ENCODE peak calls at places on chromosomes 6 and 20, in five cellular contexts. X, D, M, E and K are unnamed samples.

GRCh38 chr6:133645000-133645619 is 243.8 kb upstream of the TCF21 start:
- DNase-seq in X (no peak), D (no peak), M (peak), E (no peak), K (no peak)

GRCh38 chr6:158072083-158072721 is 90.5 kb downstream of the SYNJ2 start:
- DNase-seq in X (peak), D (peak), M (peak), E (peak), K (peak)

GRCh38 chr6:16700202-16700997 is 60.9 kb downstream of the ATXN1 start:
- DNase-seq in X (peak), D (no peak), M (no peak), E (no peak), K (peak)

GRCh38 chr6:42742116-42742894 is 3.6 kb downstream of the TBCC start:
- DNase-seq in X (no peak), D (no peak), M (no peak), E (no peak), K (peak)

GRCh38 chr6:38459291-38459690 is 180.4 kb downstream of the BTBD9 start:
- DNase-seq in X (no peak), D (no peak), M (peak), E (no peak), K (no peak)

GRCh38 chr20:14219801-14220461 is 117.5 kb downstream of the FLRT3 start:
- DNase-seq in X (no peak), D (peak), M (peak), E (peak), K (no peak)

GRCh38 chr6:134938896-134939295 is 11.0 kb downstream of the ALDH8A1 start:
- DNase-seq in X (no peak), D (no peak), M (no peak), E (no peak), K (no peak)

GRCh38 chr20:17993546-17993945 is 24.7 kb downstream of the MGME1 start:
- DNase-seq in X (no peak), D (no peak), M (no peak), E (no peak), K (no peak)

GRCh38 chr6:169857343-169858292 is 106.2 kb downstream of the ERMARD start:
- DNase-seq in X (no peak), D (no peak), M (no peak), E (no peak), K (no peak)

GRCh38 chr6:139977887-139978332 is 603.5 kb upstream of the CITED2 start:
- DNase-seq in X (no peak), D (no peak), M (peak), E (peak), K (no peak)

GRCh38 chr6:21438237-21438985 is 155.1 kb upstream of the SOX4 start:
- DNase-seq in X (no peak), D (no peak), M (no peak), E (no peak), K (peak)

GRCh38 chr6:32970413-32971244 is 2.2 kb downstream of the BRD2 start:
- DNase-seq in X (peak), D (peak), M (peak), E (peak), K (peak)

GRCh38 chr6:146768722-146769121 is 169.9 kb downstream of the ADGB start:
- DNase-seq in X (no peak), D (no peak), M (no peak), E (no peak), K (no peak)

GRCh38 chr20:15763344-15763743 is 809.9 kb downstream of the KIF16B start:
- DNase-seq in X (no peak), D (no peak), M (no peak), E (no peak), K (no peak)

GRCh38 chr6:149147939-149148718 is 169.4 kb upstream of the TAB2 start:
- DNase-seq in X (peak), D (no peak), M (no peak), E (no peak), K (no peak)

GRCh38 chr6:29130644-29131043 is 22.8 kb downstream of the OR2J3 start:
- DNase-seq in X (no peak), D (no peak), M (no peak), E (no peak), K (no peak)

GRCh38 chr6:129186988-129187387 is 304.1 kb downstream of the LAMA2 start:
- DNase-seq in X (no peak), D (no peak), M (no peak), E (no peak), K (no peak)